ENCODE peak calls at places on chromosomes 4 and X, in five cellular contexts. P, K, B, I and H are unnamed samples. For H3K27me3, the result is how much of the 10 kb centered on the place peaks cover.

GRCh38 chr4:126113058-126113457 is 798.3 kb downstream of the FAT4 start:
- DNase-seq in P (no peak), K (no peak), B (no peak), I (no peak), H (no peak)

GRCh38 chrX:12843668-12844279 is 23.1 kb upstream of the TLR7 start:
- DNase-seq in P (no peak), K (no peak), B (no peak), I (no peak), H (no peak)

GRCh38 chrX:69724307-69724706 is 108.4 kb downstream of the EDA start:
- DNase-seq in P (no peak), K (no peak), B (no peak), I (no peak), H (no peak)

GRCh38 chr4:161189286-161190134 is 974.3 kb downstream of the FSTL5 start:
- DNase-seq in P (no peak), K (no peak), B (no peak), I (no peak), H (no peak)

GRCh38 chr4:153451931-153452660 is 14.1 kb upstream of the TMEM131L start:
- DNase-seq in P (no peak), K (peak), B (no peak), I (no peak), H (no peak)

GRCh38 chrX:41025926-41026325 is 59.3 kb upstream of the USP9X start:
- DNase-seq in P (no peak), K (peak), B (no peak), I (no peak), H (no peak)

GRCh38 chr4:22607382-22607781 is 85.4 kb upstream of the GBA3 start:
- DNase-seq in P (peak), K (peak), B (no peak), I (peak), H (peak)

GRCh38 chr4:56048621-56049427 is 100.1 kb downstream of the CEP135 start:
- DNase-seq in P (peak), K (peak), B (no peak), I (peak), H (peak)

GRCh38 chrX:39331062-39331704 is 529.9 kb downstream of the MID1IP1 start:
- DNase-seq in P (no peak), K (no peak), B (no peak), I (no peak), H (no peak)

GRCh38 chr4:41644288-41644914 is 104.1 kb downstream of the PHOX2B start:
- DNase-seq in P (no peak), K (peak), B (peak), I (peak), H (peak)

GRCh38 chr4:27010334-27010940 is 149.8 kb downstream of the STIM2 start:
- DNase-seq in P (peak), K (peak), B (peak), I (peak), H (peak)

GRCh38 chr4:160864253-160864652 is 1299.5 kb downstream of the FSTL5 start:
- DNase-seq in P (peak), K (no peak), B (no peak), I (no peak), H (no peak)

GRCh38 chr4:9880411-9881197 is 99.2 kb downstream of the DRD5 start:
- DNase-seq in P (no peak), K (no peak), B (no peak), I (no peak), H (peak)

GRCh38 chr4:122086338-122086737 is 65.8 kb upstream of the BLTP1 start:
- DNase-seq in P (no peak), K (no peak), B (no peak), I (no peak), H (no peak)

GRCh38 chr4:30716671-30717207 is 3.4 kb upstream of the PCDH7 start:
- DNase-seq in P (peak), K (no peak), B (no peak), I (no peak), H (peak)

GRCh38 chr4:174154455-174154854 is 129.0 kb downstream of the FBXO8 start:
- DNase-seq in P (peak), K (no peak), B (no peak), I (no peak), H (no peak)

GRCh38 chr4:34516524-34516923 is 1727.8 kb downstream of the ARAP2 start:
- DNase-seq in P (peak), K (no peak), B (no peak), I (no peak), H (no peak)

GRCh38 chrX:28649541-28649940 is 62.3 kb downstream of the IL1RAPL1 start:
- DNase-seq in P (peak), K (no peak), B (no peak), I (no peak), H (no peak)

GRCh38 chr4:113397114-113397701 is 347.8 kb downstream of the ANK2 start:
- DNase-seq in P (no peak), K (no peak), B (no peak), I (no peak), H (no peak)

GRCh38 chr4:90357117-90357710 is 230.0 kb downstream of the CCSER1 start:
- DNase-seq in P (peak), K (peak), B (no peak), I (no peak), H (no peak)

GRCh38 chr4:110412354-110412753 is 63.6 kb upstream of the ENPEP start:
- DNase-seq in P (no peak), K (no peak), B (no peak), I (no peak), H (no peak)

GRCh38 chrX:151974336-151975227 is at the start of gene GABRE:
- DNase-seq in P (no peak), K (peak), B (peak), I (peak), H (peak)

GRCh38 chr4:100367451-100367850 is 150.4 kb downstream of the EMCN start:
- DNase-seq in P (no peak), K (no peak), B (no peak), I (no peak), H (no peak)

GRCh38 chr4:48815483-48815882 is 15.4 kb upstream of the OCIAD1 start:
- DNase-seq in P (peak), K (no peak), B (no peak), I (no peak), H (no peak)

GRCh38 chr4:8940792-8941491 is 69.3 kb upstream of the HMX1 start:
- DNase-seq in P (peak), K (peak), B (no peak), I (no peak), H (peak)

GRCh38 chr4:78776729-78777555 is 792 bp downstream of the BMP2K start:
- DNase-seq in P (peak), K (peak), B (peak), I (peak), H (peak)

GRCh38 chr4:78168029-78168428 is 110.9 kb downstream of the FRAS1 start:
- DNase-seq in P (no peak), K (peak), B (no peak), I (no peak), H (no peak)

GRCh38 chrX:4675686-4676300 is 962.3 kb upstream of the PRKX start:
- DNase-seq in P (peak), K (no peak), B (no peak), I (no peak), H (no peak)

GRCh38 chrX:1322393-1322792 is 14.2 kb upstream of the IL3RA start:
- DNase-seq in P (peak), K (no peak), B (no peak), I (no peak), H (no peak)

GRCh38 chr4:54096563-54096962 is 3.4 kb upstream of the GSX2 start:
- DNase-seq in P (no peak), K (peak), B (no peak), I (no peak), H (no peak)
- H3K27me3 ChIP-seq in P (under half), K (half or more), B (under half), I (half or more), H (half or more)

DNA sequence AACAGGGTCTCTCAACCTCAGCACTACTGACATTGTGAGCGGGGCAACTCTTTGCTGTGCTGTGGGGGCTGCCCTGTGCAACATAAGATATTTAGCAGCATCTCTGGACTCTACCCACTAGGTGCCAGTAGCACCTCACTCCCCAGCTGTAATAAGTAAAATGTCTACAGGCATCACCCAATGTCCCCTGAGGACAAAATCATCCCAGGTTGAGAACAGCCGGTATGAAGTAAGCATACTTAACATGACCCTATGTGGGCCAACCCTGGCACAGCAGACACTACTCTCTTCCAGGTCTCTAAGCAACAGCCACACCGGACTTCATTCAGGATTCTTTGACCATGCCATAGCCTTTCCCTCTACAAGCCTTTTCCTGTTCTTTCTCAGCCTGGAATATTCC is 10.5 kb upstream of the MGST2 start:
- DNase-seq in P (peak), K (peak), B (no peak), I (no peak), H (peak)
- TF ChIP-seq CTCF in P (peak), K (peak), B (no peak), I (peak), H (peak)

DNA sequence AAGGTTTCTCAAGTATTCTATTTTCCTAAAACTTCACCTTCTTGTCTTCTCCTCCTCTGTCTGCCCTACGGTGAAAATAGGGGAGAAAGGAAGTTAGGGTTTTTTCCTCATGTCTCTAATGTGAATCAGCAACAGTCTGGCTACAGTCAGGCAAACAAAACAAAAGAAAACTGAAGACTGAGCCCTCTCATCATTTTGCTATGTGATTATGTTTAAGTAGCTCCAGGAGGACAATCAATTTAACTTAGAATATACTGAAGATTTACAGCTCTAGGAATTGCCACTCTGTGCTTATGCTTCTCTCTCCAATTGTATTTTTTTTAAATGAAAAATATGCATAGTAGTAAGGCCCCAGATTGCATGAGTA is 316.2 kb downstream of the GPAT3 start:
- DNase-seq in P (peak), K (no peak), B (no peak), I (no peak), H (no peak)
- H3K27ac ChIP-seq in P (peak), K (no peak), B (no peak), I (no peak), H (no peak)

DNA sequence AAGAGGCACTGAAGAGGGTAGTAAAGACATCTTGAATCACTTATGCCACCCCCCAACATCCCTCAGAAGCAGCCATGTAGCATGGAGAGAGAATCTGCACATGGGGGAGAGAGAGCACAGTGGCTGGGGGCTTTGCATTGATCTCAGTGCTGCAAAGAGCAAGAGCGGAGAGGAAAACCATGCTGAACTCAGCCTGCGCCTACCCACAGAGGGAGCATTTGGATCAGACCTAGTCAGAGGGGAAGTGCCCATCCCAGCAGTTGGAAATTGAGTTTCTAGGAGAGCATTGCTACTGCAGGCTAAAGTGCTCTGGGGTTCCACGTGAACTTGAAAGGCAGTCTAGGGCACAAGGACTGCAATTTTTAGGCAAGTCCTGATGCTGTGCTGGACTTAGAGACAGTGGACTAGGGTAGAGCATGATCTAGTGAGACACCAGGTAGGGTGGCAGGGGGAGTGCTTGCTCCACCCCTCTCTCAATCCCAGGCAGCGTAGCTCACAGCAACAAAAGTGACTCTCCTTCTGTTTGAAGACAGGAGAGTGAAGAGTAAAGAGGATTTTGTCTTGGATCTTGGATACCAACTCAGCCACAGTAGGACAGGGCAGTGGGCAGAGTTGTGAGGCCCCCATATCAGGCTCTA is 9.0 kb upstream of the PROM1 start:
- DNase-seq in P (no peak), K (peak), B (no peak), I (no peak), H (no peak)
- H3K27me3 ChIP-seq in P (half or more), K (under half), B (under half), I (under half), H (under half)

GRCh38 chr4:7769936-7770674 is 169.6 kb downstream of the AFAP1 start:
- DNase-seq in P (peak), K (peak), B (no peak), I (no peak), H (no peak)
- TF ChIP-seq CTCF in P (peak), K (peak), B (peak), I (peak), H (peak)

DNA sequence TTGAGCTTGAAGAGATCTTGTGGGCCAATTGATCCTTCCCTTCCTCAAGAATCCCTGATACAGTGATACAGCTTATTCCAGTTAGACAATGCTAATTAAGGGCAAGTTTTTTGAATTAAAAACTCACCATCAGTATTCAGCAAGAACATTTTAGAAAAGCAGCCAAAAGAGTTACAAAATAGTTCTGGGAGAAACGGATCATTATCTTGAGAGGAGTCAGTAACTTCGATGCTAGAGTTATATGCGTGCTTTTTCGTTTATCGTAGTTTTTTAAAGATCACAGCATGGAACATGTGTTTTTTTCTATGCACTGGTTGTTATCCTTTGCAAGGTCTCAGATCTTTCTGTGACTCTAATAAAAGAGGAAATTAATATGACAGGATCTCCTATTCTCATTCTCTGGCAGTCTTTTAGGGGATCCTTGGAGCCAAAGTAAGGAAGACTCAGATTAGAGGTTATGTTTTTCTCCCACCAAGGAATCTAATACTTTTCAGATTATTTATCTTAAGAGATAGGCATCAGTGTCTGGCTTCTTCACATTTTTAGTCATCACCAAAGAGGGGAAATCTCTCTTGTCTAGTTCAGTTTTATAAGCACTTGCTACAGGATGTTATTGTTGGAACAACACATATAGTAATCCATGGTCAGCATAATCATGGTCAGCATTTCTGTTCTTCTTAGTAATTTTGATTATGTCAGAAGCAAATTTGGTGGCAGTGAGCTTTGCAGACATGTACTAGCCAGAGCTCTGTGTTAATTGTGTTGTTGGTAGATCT is 109.7 kb downstream of the PDLIM5 start:
- DNase-seq in P (peak), K (no peak), B (no peak), I (no peak), H (no peak)
- H3K27ac ChIP-seq in P (no peak), K (no peak), B (no peak), I (peak), H (no peak)